ENCODE peak calls at places on chromosomes 4 and X, in six cellular contexts. One of them, this sample, is unnamed.
A peak's percentile ranks its signal among the peaks of the same experiment; 100 is the strongest.

GRCh38 chr4:76624271-76624681 is 189.2 kb downstream of the SHROOM3 start:
- DNase-seq in mammary epithelial cell: peak; percentile 94
- DNase-seq in epithelial cell of prostate: no peak
- DNase-seq in fibroblast of pulmonary artery: peak; percentile 93
- DNase-seq in activated CD4-positive, CD25-positive, alpha-beta regulatory T cell: no peak
- DNase-seq in C1 segment of cervical spinal cord: no peak
- DNase-seq in this sample: peak; percentile 91

GRCh38 chrX:115183980-115184379 is 5.2 kb upstream of the RBMXL3 start:
- DNase-seq in mammary epithelial cell: no peak
- DNase-seq in epithelial cell of prostate: no peak
- DNase-seq in fibroblast of pulmonary artery: peak; percentile 7
- DNase-seq in activated CD4-positive, CD25-positive, alpha-beta regulatory T cell: no peak
- DNase-seq in C1 segment of cervical spinal cord: no peak
- DNase-seq in this sample: no peak

GRCh38 chrX:119887721-119888425 is 7.8 kb upstream of the AKAP14 start:
- DNase-seq in mammary epithelial cell: no peak
- DNase-seq in epithelial cell of prostate: no peak
- DNase-seq in fibroblast of pulmonary artery: peak; percentile 52
- DNase-seq in activated CD4-positive, CD25-positive, alpha-beta regulatory T cell: peak; percentile 22
- DNase-seq in C1 segment of cervical spinal cord: no peak
- DNase-seq in this sample: peak; percentile 51

GRCh38 chrX:155094468-155095061 is 23.3 kb downstream of the BRCC3 start:
- DNase-seq in mammary epithelial cell: peak; percentile 24
- DNase-seq in epithelial cell of prostate: no peak
- DNase-seq in fibroblast of pulmonary artery: peak; percentile 43
- DNase-seq in activated CD4-positive, CD25-positive, alpha-beta regulatory T cell: no peak
- DNase-seq in C1 segment of cervical spinal cord: no peak
- DNase-seq in this sample: peak; percentile 10

GRCh38 chr4:19850909-19851308 is 400.8 kb upstream of the SLIT2 start:
- DNase-seq in mammary epithelial cell: peak; percentile 27
- DNase-seq in epithelial cell of prostate: peak; percentile 87
- DNase-seq in fibroblast of pulmonary artery: peak; percentile 85
- DNase-seq in activated CD4-positive, CD25-positive, alpha-beta regulatory T cell: no peak
- DNase-seq in C1 segment of cervical spinal cord: no peak
- DNase-seq in this sample: peak; percentile 95

GRCh38 chrX:143788265-143788664 is 67.7 kb upstream of the SPANXN2 start:
- DNase-seq in mammary epithelial cell: peak; percentile 21
- DNase-seq in epithelial cell of prostate: no peak
- DNase-seq in fibroblast of pulmonary artery: peak; percentile 64
- DNase-seq in activated CD4-positive, CD25-positive, alpha-beta regulatory T cell: no peak
- DNase-seq in C1 segment of cervical spinal cord: no peak
- DNase-seq in this sample: peak; percentile 1

GRCh38 chr4:20418865-20419451 is 167.3 kb downstream of the SLIT2 start:
- DNase-seq in mammary epithelial cell: peak; percentile 52
- DNase-seq in epithelial cell of prostate: peak; percentile 20
- DNase-seq in fibroblast of pulmonary artery: peak; percentile 88
- DNase-seq in activated CD4-positive, CD25-positive, alpha-beta regulatory T cell: no peak
- DNase-seq in C1 segment of cervical spinal cord: no peak
- DNase-seq in this sample: peak; percentile 68

GRCh38 chr4:182842104-182842600 is 75.0 kb downstream of the DCTD start:
- DNase-seq in mammary epithelial cell: no peak
- DNase-seq in epithelial cell of prostate: no peak
- DNase-seq in fibroblast of pulmonary artery: no peak
- DNase-seq in activated CD4-positive, CD25-positive, alpha-beta regulatory T cell: no peak
- DNase-seq in C1 segment of cervical spinal cord: no peak
- DNase-seq in this sample: no peak

GRCh38 chrX:17735396-17735795 is 1.9 kb upstream of the SCML1 start:
- DNase-seq in mammary epithelial cell: no peak
- DNase-seq in epithelial cell of prostate: no peak
- DNase-seq in fibroblast of pulmonary artery: no peak
- DNase-seq in activated CD4-positive, CD25-positive, alpha-beta regulatory T cell: no peak
- DNase-seq in C1 segment of cervical spinal cord: no peak
- DNase-seq in this sample: no peak

GRCh38 chr4:152500798-152501434 is 35.0 kb downstream of the FBXW7 start:
- DNase-seq in mammary epithelial cell: peak; percentile 68
- DNase-seq in epithelial cell of prostate: peak; percentile 54
- DNase-seq in fibroblast of pulmonary artery: peak; percentile 96
- DNase-seq in activated CD4-positive, CD25-positive, alpha-beta regulatory T cell: peak; percentile 10
- DNase-seq in C1 segment of cervical spinal cord: no peak
- DNase-seq in this sample: peak; percentile 85

GRCh38 chr4:124810814-124811213 is 98.3 kb upstream of the ANKRD50 start:
- DNase-seq in mammary epithelial cell: no peak
- DNase-seq in epithelial cell of prostate: no peak
- DNase-seq in fibroblast of pulmonary artery: no peak
- DNase-seq in activated CD4-positive, CD25-positive, alpha-beta regulatory T cell: no peak
- DNase-seq in C1 segment of cervical spinal cord: no peak
- DNase-seq in this sample: no peak

GRCh38 chr4:98929341-98930267 is 671 bp upstream of the EIF4E start:
- DNase-seq in mammary epithelial cell: peak; percentile 99
- DNase-seq in epithelial cell of prostate: peak; percentile 96
- DNase-seq in fibroblast of pulmonary artery: peak; percentile 89
- DNase-seq in activated CD4-positive, CD25-positive, alpha-beta regulatory T cell: peak; percentile 35
- DNase-seq in C1 segment of cervical spinal cord: peak; percentile 74
- DNase-seq in this sample: peak; percentile 93

GRCh38 chr4:94582517-94582916 is 130.8 kb downstream of the PDLIM5 start:
- DNase-seq in mammary epithelial cell: peak; percentile 14
- DNase-seq in epithelial cell of prostate: no peak
- DNase-seq in fibroblast of pulmonary artery: peak; percentile 63
- DNase-seq in activated CD4-positive, CD25-positive, alpha-beta regulatory T cell: no peak
- DNase-seq in C1 segment of cervical spinal cord: no peak
- DNase-seq in this sample: no peak

GRCh38 chr4:79584902-79585301 is 176.9 kb upstream of the GK2 start:
- DNase-seq in mammary epithelial cell: no peak
- DNase-seq in epithelial cell of prostate: no peak
- DNase-seq in fibroblast of pulmonary artery: no peak
- DNase-seq in activated CD4-positive, CD25-positive, alpha-beta regulatory T cell: no peak
- DNase-seq in C1 segment of cervical spinal cord: no peak
- DNase-seq in this sample: no peak

GRCh38 chrX:7244400-7244799 is 96.4 kb upstream of the PUDP start:
- DNase-seq in mammary epithelial cell: no peak
- DNase-seq in epithelial cell of prostate: no peak
- DNase-seq in fibroblast of pulmonary artery: no peak
- DNase-seq in activated CD4-positive, CD25-positive, alpha-beta regulatory T cell: no peak
- DNase-seq in C1 segment of cervical spinal cord: no peak
- DNase-seq in this sample: no peak

GRCh38 chr4:184096561-184097239 is 121.0 kb downstream of the ENPP6 start:
- DNase-seq in mammary epithelial cell: no peak
- DNase-seq in epithelial cell of prostate: no peak
- DNase-seq in fibroblast of pulmonary artery: no peak
- DNase-seq in activated CD4-positive, CD25-positive, alpha-beta regulatory T cell: no peak
- DNase-seq in C1 segment of cervical spinal cord: no peak
- DNase-seq in this sample: peak; percentile 20

This sample was measured in fibroblast of lung.